ENCODE peak calls at places on chromosomes 1 and 21, in nine cellular contexts. One of them, this sample, is unnamed.

GRCh38 chr1:185656663-185657062 is 77.5 kb upstream of the HMCN1 start:
- DNase-seq in ovary: no peak
- DNase-seq in SK-N-SH: no peak
- DNase-seq in upper lobe of right lung: no peak
- DNase-seq in left ventricle myocardium inferior: no peak
- DNase-seq in transverse colon: no peak
- DNase-seq in cardiac muscle cell: no peak
- DNase-seq in thyroid gland: no peak
- DNase-seq in fibroblast of lung: no peak
- DNase-seq in this sample: no peak

GRCh38 chr1:212467843-212468482 is 35.2 kb downstream of the NENF start:
- DNase-seq in ovary: no peak
- DNase-seq in SK-N-SH: no peak
- DNase-seq in upper lobe of right lung: peak; percentile 25
- DNase-seq in left ventricle myocardium inferior: no peak
- DNase-seq in transverse colon: no peak
- DNase-seq in cardiac muscle cell: no peak
- DNase-seq in thyroid gland: no peak
- DNase-seq in fibroblast of lung: no peak
- DNase-seq in this sample: no peak

GRCh38 chr1:3399732-3400131 is 54.7 kb upstream of the ARHGEF16 start:
- DNase-seq in ovary: no peak
- DNase-seq in SK-N-SH: no peak
- DNase-seq in upper lobe of right lung: no peak
- DNase-seq in left ventricle myocardium inferior: no peak
- DNase-seq in transverse colon: no peak
- DNase-seq in cardiac muscle cell: no peak
- DNase-seq in thyroid gland: no peak
- DNase-seq in fibroblast of lung: no peak
- DNase-seq in this sample: no peak

GRCh38 chr1:29123871-29124365 is at the start of gene TMEM200B:
- DNase-seq in ovary: peak; percentile 69
- DNase-seq in SK-N-SH: peak; percentile 58
- DNase-seq in upper lobe of right lung: no peak
- DNase-seq in left ventricle myocardium inferior: peak; percentile 19
- DNase-seq in transverse colon: no peak
- DNase-seq in cardiac muscle cell: peak; percentile 40
- DNase-seq in thyroid gland: no peak
- DNase-seq in fibroblast of lung: no peak
- DNase-seq in this sample: no peak

GRCh38 chr21:42598159-42598735 is 55.2 kb upstream of the PDE9A start:
- DNase-seq in ovary: no peak
- DNase-seq in SK-N-SH: no peak
- DNase-seq in upper lobe of right lung: no peak
- DNase-seq in left ventricle myocardium inferior: no peak
- DNase-seq in transverse colon: no peak
- DNase-seq in cardiac muscle cell: no peak
- DNase-seq in thyroid gland: no peak
- DNase-seq in fibroblast of lung: no peak
- DNase-seq in this sample: no peak

GRCh38 chr1:11784993-11785769 is 20.6 kb downstream of the MTHFR start:
- DNase-seq in ovary: peak; percentile 82
- DNase-seq in SK-N-SH: peak; percentile 93
- DNase-seq in upper lobe of right lung: peak; percentile 88
- DNase-seq in left ventricle myocardium inferior: peak; percentile 78
- DNase-seq in transverse colon: peak; percentile 77
- DNase-seq in cardiac muscle cell: peak; percentile 74
- DNase-seq in thyroid gland: peak; percentile 76
- DNase-seq in fibroblast of lung: peak; percentile 60
- DNase-seq in this sample: peak; percentile 69

GRCh38 chr1:168372857-168373520 is 92.3 kb downstream of the TBX19 start:
- DNase-seq in ovary: no peak
- DNase-seq in SK-N-SH: no peak
- DNase-seq in upper lobe of right lung: no peak
- DNase-seq in left ventricle myocardium inferior: no peak
- DNase-seq in transverse colon: no peak
- DNase-seq in cardiac muscle cell: peak; percentile 54
- DNase-seq in thyroid gland: no peak
- DNase-seq in fibroblast of lung: no peak
- DNase-seq in this sample: no peak

GRCh38 chr1:207181838-207182237 is 77.8 kb downstream of the C4BPA start:
- DNase-seq in ovary: no peak
- DNase-seq in SK-N-SH: no peak
- DNase-seq in upper lobe of right lung: no peak
- DNase-seq in left ventricle myocardium inferior: no peak
- DNase-seq in transverse colon: no peak
- DNase-seq in cardiac muscle cell: peak; percentile 35
- DNase-seq in thyroid gland: no peak
- DNase-seq in fibroblast of lung: no peak
- DNase-seq in this sample: no peak

DNA sequence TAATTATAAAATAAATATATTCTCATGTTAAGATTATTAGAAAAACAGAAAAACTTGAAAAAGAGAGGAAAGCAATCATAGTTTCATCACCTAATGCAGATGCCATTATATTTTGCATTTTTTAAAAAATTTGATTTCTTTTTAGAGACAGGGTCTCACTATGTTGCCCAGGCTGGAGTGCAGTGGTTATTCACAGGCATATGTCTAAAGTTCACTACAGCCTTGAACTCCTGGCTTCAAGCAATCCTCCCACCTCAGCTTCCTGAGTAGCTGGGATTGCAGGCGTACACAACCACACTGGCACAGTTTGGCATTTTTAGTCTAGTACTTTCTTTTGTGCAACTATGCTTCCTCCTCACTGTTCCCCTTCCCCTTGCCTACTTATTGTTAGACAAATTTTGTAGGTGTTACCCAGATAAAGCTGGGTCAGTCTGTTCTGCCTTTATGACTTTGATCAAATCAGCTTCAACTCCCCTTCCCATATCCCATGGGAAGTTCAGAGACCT is 18.0 kb downstream of the RHOU start:
- DNase-seq in ovary: no peak
- DNase-seq in SK-N-SH: no peak
- DNase-seq in upper lobe of right lung: no peak
- DNase-seq in left ventricle myocardium inferior: no peak
- DNase-seq in transverse colon: no peak
- DNase-seq in cardiac muscle cell: no peak
- DNase-seq in thyroid gland: no peak
- DNase-seq in fibroblast of lung: no peak
- DNase-seq in this sample: no peak
- H3K4me1 ChIP-seq in ovary: no peaks in the 10 kb centered on the region
- H3K4me1 ChIP-seq in SK-N-SH: peaks cover 5% of the 10 kb centered on the region
- H3K4me1 ChIP-seq in upper lobe of right lung: peaks cover 6% of the 10 kb centered on the region
- H3K4me1 ChIP-seq in left ventricle myocardium inferior: peaks cover 10% of the 10 kb centered on the region
- H3K4me1 ChIP-seq in transverse colon: no peaks in the 10 kb centered on the region
- H3K4me1 ChIP-seq in cardiac muscle cell: peaks cover 15% of the 10 kb centered on the region
- H3K4me1 ChIP-seq in thyroid gland: peaks cover 3% of the 10 kb centered on the region
- H3K4me1 ChIP-seq in fibroblast of lung: no peaks in the 10 kb centered on the region
- H3K4me1 ChIP-seq in this sample: no peaks in the 10 kb centered on the region

GRCh38 chr1:159289059-159289458 is 13.1 kb upstream of the FCER1A start:
- DNase-seq in ovary: no peak
- DNase-seq in SK-N-SH: no peak
- DNase-seq in upper lobe of right lung: no peak
- DNase-seq in left ventricle myocardium inferior: no peak
- DNase-seq in transverse colon: no peak
- DNase-seq in cardiac muscle cell: no peak
- DNase-seq in thyroid gland: no peak
- DNase-seq in fibroblast of lung: no peak
- DNase-seq in this sample: no peak
- TF ChIP-seq CTCF in ovary: no peak
- TF ChIP-seq CTCF in SK-N-SH: no peak
- TF ChIP-seq CTCF in upper lobe of right lung: no peak
- TF ChIP-seq CTCF in left ventricle myocardium inferior: no peak
- TF ChIP-seq CTCF in transverse colon: no peak
- TF ChIP-seq CTCF in cardiac muscle cell: no peak
- TF ChIP-seq CTCF in thyroid gland: no peak
- TF ChIP-seq CTCF in fibroblast of lung: no peak
- TF ChIP-seq CTCF in this sample: no peak

DNA sequence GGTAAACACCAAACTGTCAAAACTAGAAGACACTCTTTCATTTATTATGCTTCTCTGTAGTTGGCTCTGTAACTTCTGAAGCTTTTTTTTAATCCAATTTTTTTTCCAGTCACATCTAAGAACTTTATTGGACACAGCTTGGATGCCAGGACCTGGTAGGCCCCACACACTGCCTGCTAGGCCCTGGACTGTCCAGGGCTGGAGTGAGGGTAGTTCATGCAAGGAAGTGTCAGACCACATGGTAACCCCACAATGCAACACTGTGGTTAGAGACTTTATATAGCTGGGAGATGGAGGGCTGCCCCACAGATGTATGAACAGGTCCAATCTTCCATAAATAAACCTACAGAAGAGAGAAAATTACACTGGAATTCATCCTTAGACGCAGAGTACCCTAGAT is 7.1 kb downstream of the SLC2A1 start:
- DNase-seq in ovary: no peak
- DNase-seq in SK-N-SH: no peak
- DNase-seq in upper lobe of right lung: no peak
- DNase-seq in left ventricle myocardium inferior: no peak
- DNase-seq in transverse colon: no peak
- DNase-seq in cardiac muscle cell: no peak
- DNase-seq in thyroid gland: no peak
- DNase-seq in fibroblast of lung: no peak
- DNase-seq in this sample: no peak
- H3K36me3 ChIP-seq in ovary: no peaks in the 10 kb centered on the region
- H3K36me3 ChIP-seq in SK-N-SH: peaks cover 10% of the 10 kb centered on the region
- H3K36me3 ChIP-seq in upper lobe of right lung: no peaks in the 10 kb centered on the region
- H3K36me3 ChIP-seq in left ventricle myocardium inferior: no peaks in the 10 kb centered on the region
- H3K36me3 ChIP-seq in transverse colon: no peaks in the 10 kb centered on the region
- H3K36me3 ChIP-seq in cardiac muscle cell: peaks cover 11% of the 10 kb centered on the region
- H3K36me3 ChIP-seq in thyroid gland: no peaks in the 10 kb centered on the region
- H3K36me3 ChIP-seq in fibroblast of lung: peaks cover 4% of the 10 kb centered on the region
- H3K36me3 ChIP-seq in this sample: no peaks in the 10 kb centered on the region

GRCh38 chr21:39012314-39013230 is 170.7 kb downstream of the PSMG1 start:
- DNase-seq in ovary: no peak
- DNase-seq in SK-N-SH: no peak
- DNase-seq in upper lobe of right lung: no peak
- DNase-seq in left ventricle myocardium inferior: no peak
- DNase-seq in transverse colon: no peak
- DNase-seq in cardiac muscle cell: no peak
- DNase-seq in thyroid gland: no peak
- DNase-seq in fibroblast of lung: no peak
- DNase-seq in this sample: no peak
- H3K4me1 ChIP-seq in ovary: no peaks in the 10 kb centered on the region
- H3K4me1 ChIP-seq in SK-N-SH: no peaks in the 10 kb centered on the region
- H3K4me1 ChIP-seq in upper lobe of right lung: peaks cover 27% of the 10 kb centered on the region
- H3K4me1 ChIP-seq in left ventricle myocardium inferior: peaks cover 33% of the 10 kb centered on the region
- H3K4me1 ChIP-seq in transverse colon: no peaks in the 10 kb centered on the region
- H3K4me1 ChIP-seq in cardiac muscle cell: peaks cover 13% of the 10 kb centered on the region
- H3K4me1 ChIP-seq in thyroid gland: peaks cover 29% of the 10 kb centered on the region
- H3K4me1 ChIP-seq in fibroblast of lung: peaks cover 19% of the 10 kb centered on the region
- H3K4me1 ChIP-seq in this sample: peaks cover 9% of the 10 kb centered on the region

This sample was measured in adrenal gland.